ENCODE peak calls at places on chromosomes 4 and X, in seven cellular contexts. I, N, J, P, K, C and A are unnamed samples.
A peak's percentile ranks its signal among the peaks of the same experiment; 100 is the strongest.

GRCh38 chrX:100411802-100412333 is 1.8 kb upstream of the PCDH19 start:
- DNase-seq in I (no peak), C (no peak), J (no peak), K (no peak), N (no peak), P (no peak), A (no peak)

GRCh38 chr4:76623217-76624060 is 188.4 kb downstream of the SHROOM3 start:
- DNase-seq in I (no peak), C (no peak), N (no peak), K (no peak), P (no peak), J (no peak), A (no peak)

GRCh38 chr4:180081072-180081471 is 2162.1 kb upstream of the TENM3 start:
- DNase-seq in P (no peak), I (no peak), C (no peak), K (no peak), J (no peak), N (no peak), A (no peak)

GRCh38 chr4:75898533-75898932 is 3.7 kb downstream of the PPEF2 start:
- DNase-seq in N (no peak), K (no peak), J (no peak), C (no peak), I (no peak), P (no peak), A (no peak)

GRCh38 chr4:137545461-137545861 is 13.2 kb upstream of the PCDH18 start:
- DNase-seq in N (no peak), J (peak; percentile 79), K (no peak), C (peak; percentile 26), I (no peak), P (no peak), A (no peak)

GRCh38 chr4:37451646-37452045 is 207.1 kb downstream of the NWD2 start:
- DNase-seq in P (no peak), K (no peak), C (no peak), N (no peak), I (no peak), J (no peak), A (no peak)

GRCh38 chrX:132023896-132024386 is 839 bp downstream of the STK26 start:
- DNase-seq in C (peak; percentile 7), P (no peak), N (no peak), K (no peak), I (peak; percentile 15), J (no peak), A (peak; percentile 70)

GRCh38 chr4:73036123-73036522 is 33.4 kb downstream of the COX18 start:
- DNase-seq in N (no peak), P (no peak), I (no peak), C (no peak), J (no peak), K (no peak), A (no peak)

GRCh38 chr4:17875402-17876070 is 64.8 kb downstream of the NCAPG start:
- DNase-seq in I (no peak), N (no peak), J (no peak), P (no peak), C (no peak), K (no peak), A (no peak)

GRCh38 chr4:4810778-4811177 is 48.7 kb upstream of the MSX1 start:
- DNase-seq in P (no peak), J (no peak), K (no peak), N (no peak), I (no peak), C (no peak), A (no peak)

GRCh38 chr4:84224522-84224921 is 274.6 kb downstream of the NKX6-1 start:
- DNase-seq in N (no peak), J (no peak), I (no peak), K (no peak), C (no peak), P (no peak), A (no peak)

GRCh38 chrX:100883654-100884053 is 9.5 kb upstream of the NOX1 start:
- DNase-seq in C (no peak), N (no peak), K (no peak), I (no peak), P (no peak), J (no peak), A (no peak)

GRCh38 chr4:147334478-147334877 is 146.4 kb upstream of the EDNRA start:
- DNase-seq in J (no peak), C (peak; percentile 22), P (no peak), N (no peak), K (no peak), I (no peak), A (no peak)